ENCODE peak calls at places on chromosomes 6 and 20, in five cellular contexts. R is RWPE1, T is neural progenitor cell, G is HFF-Myc, P is astrocyte. Z is an unnamed sample.

GRCh38 chr20:25140968-25141367 is 54.5 kb upstream of the ENTPD6 start:
- DNase-seq in G (no peak), R (no peak), T (no peak), P (no peak), Z (no peak)

GRCh38 chr20:15267935-15268334 is 930.5 kb upstream of the FLRT3 start:
- DNase-seq in R (no peak), P (no peak), G (no peak), T (no peak), Z (no peak)

GRCh38 chr6:35691027-35691824 is 2.5 kb upstream of the FKBP5 start:
- DNase-seq in P (no peak), T (no peak), G (no peak), R (no peak), Z (no peak)

GRCh38 chr6:163688971-163689370 is 274.5 kb downstream of the QKI start:
- DNase-seq in T (no peak), G (peak), P (no peak), R (no peak), Z (no peak)

GRCh38 chr6:123338394-123338793 is 298.4 kb downstream of the TRDN start:
- DNase-seq in T (peak), R (no peak), G (no peak), P (no peak), Z (no peak)

GRCh38 chr6:160439751-160440150 is 91.6 kb downstream of the SLC22A3 start:
- DNase-seq in P (no peak), R (no peak), T (peak), G (no peak), Z (no peak)

GRCh38 chr20:15726416-15726815 is 846.8 kb downstream of the KIF16B start:
- DNase-seq in G (no peak), R (no peak), T (no peak), P (no peak), Z (no peak)

GRCh38 chr6:144248003-144248402 is 37.1 kb upstream of the UTRN start:
- DNase-seq in P (peak), R (no peak), T (no peak), G (no peak), Z (no peak)

GRCh38 chr6:17971128-17972073 is 16.0 kb downstream of the KIF13A start:
- DNase-seq in G (no peak), T (no peak), P (peak), R (no peak), Z (no peak)

GRCh38 chr6:97049254-97050004 is 124.9 kb downstream of the KLHL32 start:
- DNase-seq in P (no peak), G (no peak), T (no peak), R (no peak), Z (no peak)

GRCh38 chr6:12238191-12238590 is 52.0 kb upstream of the EDN1 start:
- DNase-seq in P (no peak), G (no peak), T (no peak), R (no peak), Z (no peak)

GRCh38 chr6:160634706-160635105 is 29.4 kb downstream of the LPA start:
- DNase-seq in R (no peak), P (no peak), G (no peak), T (no peak), Z (no peak)

GRCh38 chr6:38262041-38262440 is 377.7 kb downstream of the BTBD9 start:
- DNase-seq in P (peak), G (peak), T (no peak), R (peak), Z (peak)

GRCh38 chr6:27293436-27294152 is 18.5 kb downstream of the POM121L2 start:
- DNase-seq in R (no peak), G (peak), P (peak), T (peak), Z (no peak)

GRCh38 chr6:88520445-88520844 is 354.3 kb upstream of the CNR1 start:
- DNase-seq in G (no peak), T (no peak), R (no peak), P (no peak), Z (no peak)

GRCh38 chr20:56516631-56517030 is 7.9 kb upstream of the FAM209A start:
- DNase-seq in G (no peak), P (no peak), T (no peak), R (no peak), Z (no peak)

GRCh38 chr6:170049641-170050491 is 241.0 kb downstream of the DLL1 start:
- DNase-seq in R (no peak), P (no peak), G (peak), T (no peak), Z (peak)

GRCh38 chr6:82750570-82750969 is 315.1 kb downstream of the UBE3D start:
- DNase-seq in T (no peak), P (peak), R (no peak), G (no peak), Z (peak)

GRCh38 chr6:152063170-152063921 is 255.9 kb downstream of the ESR1 start:
- DNase-seq in G (no peak), T (no peak), R (no peak), P (peak), Z (no peak)

GRCh38 chr20:25310268-25310920 is 62.5 kb downstream of the PYGB start:
- DNase-seq in T (peak), R (peak), G (peak), P (peak), Z (peak)

GRCh38 chr20:58721951-58722371 is 29.4 kb downstream of the NPEPL1 start:
- DNase-seq in T (no peak), R (no peak), G (no peak), P (no peak), Z (no peak)

GRCh38 chr20:63106108-63106764 is 99.5 kb upstream of the BHLHE23 start:
- DNase-seq in R (no peak), G (no peak), T (no peak), P (no peak), Z (no peak)

GRCh38 chr6:133441491-133441890 is 200.3 kb downstream of the EYA4 start:
- DNase-seq in G (no peak), T (no peak), P (no peak), R (peak), Z (no peak)

GRCh38 chr20:32535316-32535952 is 49.7 kb downstream of the NOL4L start:
- DNase-seq in T (peak), G (no peak), P (no peak), R (no peak), Z (no peak)

GRCh38 chr20:47335251-47336012 is 21.1 kb downstream of the ZMYND8 start:
- DNase-seq in G (no peak), T (no peak), R (no peak), P (no peak), Z (no peak)

DNA sequence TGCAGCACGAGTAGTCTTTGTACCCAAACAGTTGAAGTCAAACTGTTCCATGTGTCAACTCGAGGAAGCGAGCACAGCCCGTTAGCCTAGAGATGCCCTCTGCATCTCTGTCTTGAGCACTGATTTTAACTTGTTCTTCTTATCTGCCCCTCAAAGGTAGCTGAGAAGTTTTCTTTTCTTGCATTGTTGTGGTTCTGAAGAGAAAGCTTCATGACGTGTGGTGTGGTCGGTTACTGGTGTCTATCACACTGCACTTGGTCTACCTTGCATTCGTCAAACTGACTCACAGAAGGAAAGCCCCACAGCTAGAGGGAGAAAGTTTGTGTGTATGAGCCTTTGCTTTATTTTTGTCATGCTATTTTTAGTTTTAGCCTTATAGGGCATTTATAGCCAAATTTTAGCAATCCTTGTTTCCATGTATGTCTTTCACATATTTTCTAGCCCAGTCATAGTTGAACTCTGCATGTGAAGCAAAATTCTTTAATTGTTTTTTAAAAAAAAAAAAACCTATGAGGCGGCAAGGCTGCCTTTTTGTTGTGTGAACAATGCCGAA is 115.1 kb downstream of the JAG1 start:
- DNase-seq in T (no peak), R (peak), P (peak), G (peak), Z (peak)
- TF ChIP-seq CTCF in T (no peak), R (no peak), P (no peak), G (no peak), Z (peak)

GRCh38 chr6:29965873-29966601 is 23.7 kb downstream of the HLA-A start:
- DNase-seq in R (peak), P (peak), G (no peak), T (peak), Z (no peak)

GRCh38 chr6:29968905-29969304 is 26.6 kb downstream of the HLA-A start:
- DNase-seq in T (no peak), G (no peak), P (no peak), R (no peak), Z (no peak)

GRCh38 chr6:29967379-29968010 is 25.2 kb downstream of the HLA-A start:
- DNase-seq in R (peak), T (peak), P (peak), G (no peak), Z (no peak)

GRCh38 chr6:29970711-29971110 is 28.4 kb downstream of the HLA-A start:
- DNase-seq in G (no peak), P (no peak), T (no peak), R (no peak), Z (no peak)

GRCh38 chr6:29968130-29968529 is 25.8 kb downstream of the HLA-A start:
- DNase-seq in P (peak), T (no peak), R (peak), G (peak), Z (no peak)
- TF ChIP-seq CTCF in P (no peak), T (no peak), R (no peak), G (no peak), Z (no peak)

GRCh38 chr6:40477246-40478126 is 109.7 kb downstream of the LRFN2 start:
- DNase-seq in P (no peak), G (no peak), T (peak), R (no peak), Z (no peak)
- TF ChIP-seq CTCF in P (no peak), G (no peak), T (peak), R (no peak), Z (no peak)

GRCh38 chr6:137697267-137697938 is 169.7 kb upstream of the TNFAIP3 start:
- DNase-seq in P (peak), T (peak), G (peak), R (no peak), Z (peak)
- TF ChIP-seq CTCF in P (peak), T (no peak), G (no peak), R (no peak), Z (no peak)

GRCh38 chr6:159298840-159299239 is 129.6 kb downstream of the FNDC1 start:
- DNase-seq in G (no peak), P (no peak), T (no peak), R (no peak), Z (no peak)
- TF ChIP-seq CTCF in G (no peak), P (no peak), T (no peak), R (no peak), Z (no peak)

GRCh38 chr6:7617954-7618764 is 28.2 kb downstream of the SNRNP48 start:
- DNase-seq in T (no peak), P (peak), R (peak), G (peak), Z (no peak)
- TF ChIP-seq CTCF in T (no peak), P (no peak), R (no peak), G (no peak), Z (no peak)

GRCh38 chr6:121335111-121336008 is 1.1 kb upstream of the TBC1D32 start:
- DNase-seq in R (no peak), T (no peak), P (no peak), G (no peak), Z (no peak)

GRCh38 chr6:121339639-121340226 is 5.5 kb upstream of the TBC1D32 start:
- DNase-seq in R (no peak), T (no peak), G (no peak), P (no peak), Z (no peak)

GRCh38 chr6:121333196-121333595 is 1.1 kb downstream of the TBC1D32 start:
- DNase-seq in G (no peak), T (no peak), R (no peak), P (no peak), Z (no peak)

DNA sequence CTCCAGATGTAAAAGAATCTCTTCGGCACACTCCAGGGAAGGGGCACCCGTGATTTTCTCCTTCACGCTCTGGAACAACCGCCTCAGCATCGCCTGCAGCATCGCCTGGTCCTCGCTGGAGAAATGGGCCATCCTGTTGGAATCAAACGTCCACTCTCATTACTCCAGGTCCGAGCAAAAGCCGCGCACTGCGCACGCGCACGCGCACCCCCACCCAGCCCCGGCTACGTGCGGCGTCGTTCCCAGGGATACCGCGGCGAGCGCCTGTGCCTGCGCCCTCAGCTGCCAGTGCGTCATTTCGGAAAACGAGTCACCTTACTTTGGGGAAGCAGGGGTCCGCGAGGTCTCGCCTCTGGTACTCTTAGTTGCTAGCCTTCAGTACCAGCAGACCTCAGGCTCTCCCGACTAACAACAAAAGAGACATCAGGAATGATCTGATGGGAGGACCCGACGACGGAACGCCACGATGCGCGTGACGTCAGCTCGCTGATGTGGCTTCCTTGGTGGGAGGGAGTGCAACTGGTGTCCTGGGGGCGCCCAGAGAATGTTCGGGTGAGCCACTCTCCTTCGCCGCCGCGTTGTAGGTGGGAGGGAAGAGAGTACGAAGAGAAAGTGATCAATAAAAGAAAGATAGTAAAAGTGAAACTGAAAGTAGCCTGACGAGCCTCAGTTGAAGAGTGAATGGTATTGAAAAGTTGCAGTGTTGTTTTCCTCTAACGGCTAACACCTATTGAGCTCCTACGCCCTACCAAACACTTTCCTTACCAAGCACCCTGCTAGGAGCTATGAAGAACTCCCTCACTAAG is at the start of gene TBC1D32:
- DNase-seq in R (peak), P (peak), T (peak), G (peak), Z (peak)
- TF ChIP-seq CTCF in R (no peak), P (no peak), T (no peak), G (no peak), Z (no peak)

GRCh38 chr6:113147544-113147943 is 709.6 kb upstream of the MARCKS start:
- DNase-seq in P (peak), T (no peak), R (no peak), G (peak), Z (peak)

GRCh38 chr6:113149511-113149910 is 707.6 kb upstream of the MARCKS start:
- DNase-seq in T (no peak), P (peak), R (no peak), G (no peak), Z (no peak)

GRCh38 chr6:113142775-113143174 is 714.4 kb upstream of the MARCKS start:
- DNase-seq in P (no peak), G (no peak), T (no peak), R (no peak), Z (no peak)

GRCh38 chr6:113148576-113148975 is 708.6 kb upstream of the MARCKS start:
- DNase-seq in T (no peak), G (no peak), R (no peak), P (peak), Z (no peak)

GRCh38 chr6:113146878-113147277 is 710.3 kb upstream of the MARCKS start:
- DNase-seq in R (no peak), G (no peak), T (no peak), P (no peak), Z (no peak)
- TF ChIP-seq CTCF in R (no peak), G (no peak), T (no peak), P (no peak), Z (no peak)

GRCh38 chr20:3407426-3408250 is at the start of gene DNAAF9:
- DNase-seq in T (peak), R (peak), P (peak), G (peak), Z (no peak)
- TF ChIP-seq CTCF in T (peak), R (peak), P (no peak), G (no peak), Z (no peak)

GRCh38 chr6:117267766-117268534 is 2.6 kb downstream of the VGLL2 start:
- DNase-seq in G (no peak), P (no peak), R (no peak), T (peak), Z (no peak)
- TF ChIP-seq CTCF in G (peak), P (no peak), R (no peak), T (peak), Z (no peak)

Z was measured in AG04450.